ENCODE peak calls at places on chromosome 21, in eight cellular contexts. D is AG04450; H is HFFc6; E is heart right ventricle; S is stimulated activated naive B cell treated with anti-CD40 and anti-IgM and Interleukin-4, amounts not matched to agents 10 μg/mL and 1 μg/mL and 100 μg/mL, for 72 hours; F is LHCN-M2; O is fibroblast of the aortic adventitia; Z is RPMI7951. B is an unnamed sample.

GRCh38 chr21:16842716-16843115 is 670.1 kb upstream of the CXADR start:
- DNase-seq in S (no peak), O (no peak), F (no peak), E (no peak), D (no peak), Z (no peak), H (no peak), B (peak)

GRCh38 chr21:40936771-40937261 is 89.9 kb upstream of the DSCAM start:
- DNase-seq in Z (no peak), O (no peak), H (no peak), E (no peak), D (no peak), S (no peak), F (no peak), B (no peak)

GRCh38 chr21:38438476-38438893 is 59.8 kb downstream of the ERG start:
- DNase-seq in H (peak), D (peak), Z (peak), S (no peak), F (peak), O (peak), E (peak), B (peak)

GRCh38 chr21:26888931-26889330 is 43.7 kb upstream of the ADAMTS1 start:
- DNase-seq in H (no peak), O (no peak), E (no peak), D (no peak), S (no peak), F (no peak), Z (no peak), B (peak)

GRCh38 chr21:31604591-31605190 is 54.8 kb upstream of the SOD1 start:
- DNase-seq in S (peak), O (peak), H (peak), D (peak), E (peak), F (peak), Z (peak), B (peak)

GRCh38 chr21:37829447-37829846 is 86.8 kb downstream of the KCNJ6 start:
- DNase-seq in D (no peak), O (peak), S (no peak), E (no peak), Z (peak), H (peak), F (peak), B (peak)

GRCh38 chr21:15211491-15212133 is 146.8 kb upstream of the NRIP1 start:
- DNase-seq in O (no peak), Z (no peak), D (no peak), F (no peak), S (no peak), H (no peak), E (no peak), B (no peak)

GRCh38 chr21:45887121-45887611 is 94.4 kb upstream of the COL6A1 start:
- DNase-seq in F (peak), D (no peak), Z (peak), E (peak), O (no peak), H (no peak), S (no peak), B (peak)

GRCh38 chr21:37166733-37167132 is 93.7 kb downstream of the TTC3 start:
- DNase-seq in S (no peak), F (no peak), D (no peak), Z (peak), H (no peak), E (no peak), O (peak), B (peak)

GRCh38 chr21:27813750-27814149 is 846.9 kb upstream of the ADAMTS5 start:
- DNase-seq in O (no peak), H (no peak), S (no peak), E (peak), D (no peak), F (no peak), Z (peak), B (no peak)

GRCh38 chr21:26597981-26598380 is 24.9 kb upstream of the CYYR1 start:
- DNase-seq in O (no peak), F (no peak), S (no peak), Z (no peak), H (no peak), E (no peak), D (no peak), B (no peak)

B was measured in astrocyte of the hippocampus.